ENCODE peak calls at places on chromosomes 16 and 17, in six cellular contexts. N, Y, G, Z, U and W are unnamed samples.

GRCh38 chr17:78727476-78728229 is 54.4 kb downstream of the CYTH1 start:
- DNase-seq in N (no peak), Y (no peak), G (no peak), Z (no peak), U (no peak), W (no peak)

GRCh38 chr16:5639531-5639930 is 541.9 kb upstream of the EEF2KMT start:
- DNase-seq in N (no peak), Y (no peak), G (no peak), Z (no peak), U (no peak), W (no peak)

GRCh38 chr17:77907497-77908120 is 50.9 kb upstream of the TNRC6C start:
- DNase-seq in N (no peak), Y (no peak), G (no peak), Z (no peak), U (no peak), W (no peak)

GRCh38 chr16:51755039-51755501 is 604.0 kb upstream of the SALL1 start:
- DNase-seq in N (no peak), Y (no peak), G (no peak), Z (peak; percentile 62), U (no peak), W (no peak)

GRCh38 chr16:78606572-78606971 is 507.1 kb downstream of the WWOX start:
- DNase-seq in N (no peak), Y (no peak), G (no peak), Z (no peak), U (no peak), W (no peak)

GRCh38 chr16:73196670-73197069 is 148.7 kb upstream of the ZFHX3 start:
- DNase-seq in N (peak; percentile 73), Y (peak; percentile 82), G (no peak), Z (peak; percentile 88), U (peak; percentile 73), W (peak; percentile 3)

GRCh38 chr17:36722121-36722902 is 120.9 kb downstream of the MRM1 start:
- DNase-seq in N (peak; percentile 74), Y (peak; percentile 67), G (peak; percentile 70), Z (peak; percentile 51), U (peak; percentile 31), W (peak; percentile 82)

GRCh38 chr17:39576187-39576586 is 31.5 kb downstream of the NEUROD2 start:
- DNase-seq in N (no peak), Y (no peak), G (no peak), Z (peak; percentile 56), U (no peak), W (no peak)

GRCh38 chr16:58085584-58086251 is 43.5 kb downstream of the CFAP20 start:
- DNase-seq in N (no peak), Y (no peak), G (no peak), Z (no peak), U (no peak), W (no peak)

GRCh38 chr17:61294777-61295176 is 104.9 kb upstream of the TBX2 start:
- DNase-seq in N (no peak), Y (no peak), G (no peak), Z (peak; percentile 94), U (no peak), W (no peak)

GRCh38 chr16:68377667-68378420 is 67.0 kb downstream of the PRMT7 start:
- DNase-seq in N (peak; percentile 41), Y (no peak), G (peak; percentile 6), Z (no peak), U (no peak), W (no peak)

GRCh38 chr17:16872836-16873653 is 98.9 kb downstream of the TNFRSF13B start:
- DNase-seq in N (no peak), Y (peak; percentile 56), G (no peak), Z (peak; percentile 61), U (no peak), W (no peak)

GRCh38 chr16:24820522-24820921 is 25.2 kb upstream of the SLC5A11 start:
- DNase-seq in N (no peak), Y (no peak), G (no peak), Z (no peak), U (no peak), W (no peak)

GRCh38 chr17:34237458-34237857 is 17.6 kb upstream of the CCL2 start:
- DNase-seq in N (no peak), Y (no peak), G (no peak), Z (no peak), U (no peak), W (no peak)

GRCh38 chr16:72788269-72788809 is 259.6 kb downstream of the ZFHX3 start:
- DNase-seq in N (peak; percentile 49), Y (no peak), G (no peak), Z (no peak), U (no peak), W (no peak)

GRCh38 chr17:40903129-40903847 is 18.2 kb upstream of the KRT20 start:
- DNase-seq in N (no peak), Y (no peak), G (no peak), Z (no peak), U (no peak), W (no peak)

GRCh38 chr17:39950871-39951348 is 11.9 kb upstream of the GSDMA start:
- DNase-seq in N (no peak), Y (no peak), G (no peak), Z (no peak), U (peak; percentile 46), W (no peak)

GRCh38 chr17:231966-232807 is 50.7 kb upstream of the DOC2B start:
- DNase-seq in N (no peak), Y (no peak), G (no peak), Z (no peak), U (peak; percentile 76), W (no peak)

GRCh38 chr17:78903101-78903779 is at the start of gene CEP295NL:
- DNase-seq in N (no peak), Y (no peak), G (no peak), Z (peak; percentile 85), U (peak; percentile 83), W (no peak)

GRCh38 chr16:58462089-58462488 is 37.9 kb upstream of the NDRG4 start:
- DNase-seq in N (no peak), Y (no peak), G (no peak), Z (no peak), U (no peak), W (no peak)

GRCh38 chr17:63282455-63282854 is 163.7 kb downstream of the CYB561 start:
- DNase-seq in N (no peak), Y (no peak), G (no peak), Z (no peak), U (no peak), W (no peak)

GRCh38 chr16:88363239-88363891 is 19.4 kb upstream of the ZNF469 start:
- DNase-seq in N (no peak), Y (no peak), G (no peak), Z (no peak), U (no peak), W (no peak)

GRCh38 chr17:78130439-78131101 is at the start of gene TMC8:
- DNase-seq in N (no peak), Y (peak; percentile 75), G (peak; percentile 89), Z (peak; percentile 57), U (peak; percentile 53), W (peak; percentile 76)

GRCh38 chr17:27340990-27341595 is 47.2 kb downstream of the WSB1 start:
- DNase-seq in N (no peak), Y (no peak), G (no peak), Z (no peak), U (peak; percentile 16), W (no peak)

GRCh38 chr16:49440156-49441065 is 66.8 kb downstream of the C16orf78 start:
- DNase-seq in N (no peak), Y (no peak), G (no peak), Z (peak; percentile 32), U (no peak), W (no peak)

GRCh38 chr17:43543300-43543699 is 2.8 kb downstream of the ETV4 start:
- DNase-seq in N (no peak), Y (no peak), G (no peak), Z (no peak), U (no peak), W (no peak)
- H3K4me3 ChIP-seq in N (no peak overlapping the region), Y (no peak overlapping the region), G (no peak overlapping the region), Z (no peak overlapping the region), U (no peak overlapping the region), W (no peak overlapping the region)

DNA sequence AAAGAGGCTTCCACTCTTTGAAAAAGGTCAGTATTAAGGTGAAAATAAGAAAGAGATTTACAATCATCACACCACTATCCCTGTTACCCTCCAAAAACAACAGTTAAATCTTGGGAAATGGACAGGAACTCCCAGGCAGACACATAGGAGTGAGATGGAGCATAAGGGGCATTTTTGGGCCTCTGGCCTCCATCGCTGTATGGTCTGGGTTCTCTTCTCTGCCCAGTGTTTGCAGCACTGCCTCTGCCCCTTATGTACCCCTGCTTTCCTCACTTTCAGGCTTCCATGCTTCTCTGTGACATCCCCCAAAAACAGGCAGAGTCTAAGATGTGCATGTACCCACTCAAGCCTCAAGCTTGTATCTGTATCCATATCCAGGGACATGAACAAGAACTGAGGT is 630 bp upstream of the HOXB2 start:
- DNase-seq in N (no peak), Y (no peak), G (no peak), Z (no peak), U (no peak), W (no peak)
- H3K4me1 ChIP-seq in N (peaks cover 24% of the 10 kb centered on the region), Y (peaks cover 16% of the 10 kb centered on the region), G (no peaks in the 10 kb centered on the region), Z (peaks cover 6% of the 10 kb centered on the region), U (peaks cover 39% of the 10 kb centered on the region), W (peaks cover 55% of the 10 kb centered on the region)

GRCh38 chr17:18258356-18259038 is at the start of gene FLII:
- DNase-seq in N (peak; percentile 74), Y (peak; percentile 59), G (peak; percentile 55), Z (peak; percentile 72), U (peak; percentile 45), W (peak; percentile 54)

GRCh38 chr17:18261146-18261515 is 669 bp downstream of the MIEF2 start:
- DNase-seq in N (peak; percentile 88), Y (peak; percentile 96), G (no peak), Z (peak; percentile 67), U (peak; percentile 93), W (no peak)

GRCh38 chr17:18260332-18261145 is at the start of gene MIEF2:
- DNase-seq in N (peak; percentile 98), Y (peak; percentile 97), G (peak; percentile 91), Z (peak; percentile 99), U (peak; percentile 97), W (peak; percentile 93)

GRCh38 chr17:18261659-18262058 is 1.2 kb downstream of the MIEF2 start:
- DNase-seq in N (no peak), Y (no peak), G (no peak), Z (no peak), U (no peak), W (no peak)

DNA sequence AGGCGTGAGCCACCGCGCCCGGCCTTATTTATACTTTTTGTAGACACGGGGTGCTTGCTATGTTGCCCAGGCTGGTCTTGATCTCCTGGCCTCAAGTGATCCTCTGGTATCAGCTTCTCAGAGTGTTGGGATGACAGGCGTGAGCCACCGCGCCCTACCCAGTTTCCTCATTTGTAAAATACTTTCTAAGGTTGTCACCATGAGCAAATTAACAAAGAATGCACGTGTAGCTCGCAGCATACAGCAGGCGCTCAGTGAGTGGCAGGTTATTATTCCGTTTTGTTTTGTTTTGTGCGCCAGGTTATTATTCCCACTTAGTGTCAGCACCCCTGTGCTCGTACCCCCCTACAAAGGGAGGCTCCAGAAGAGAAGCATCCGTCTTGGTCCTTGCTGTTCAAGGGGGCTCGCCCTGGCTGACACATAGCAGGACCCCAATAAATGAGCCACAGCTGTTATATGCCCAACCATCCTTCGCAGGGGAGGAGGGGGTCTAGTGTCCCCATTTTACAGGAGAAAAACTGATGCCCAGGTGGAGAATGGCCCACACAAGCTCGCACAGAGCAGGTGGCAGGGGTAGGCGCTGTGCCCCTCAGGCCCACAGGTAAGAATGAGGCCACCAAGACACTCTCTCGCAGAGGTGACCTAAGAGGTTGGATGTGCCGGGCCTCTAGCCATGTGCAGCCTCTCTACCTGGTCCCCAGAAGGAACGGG is 686 bp upstream of the MIEF2 start:
- DNase-seq in N (peak; percentile 41), Y (no peak), G (no peak), Z (peak; percentile 78), U (no peak), W (no peak)
- H3K4me3 ChIP-seq in N (peak overlapping the region; percentile 97), Y (peak overlapping the region; percentile 60), G (peak overlapping the region; percentile 84), Z (no peak overlapping the region), U (no peak overlapping the region), W (peak overlapping the region; percentile 64)

GRCh38 chr17:29168079-29168758 is 12.0 kb downstream of the MYO18A start:
- DNase-seq in N (no peak), Y (no peak), G (no peak), Z (no peak), U (no peak), W (no peak)
- H3K4me1 ChIP-seq in N (peaks cover 22% of the 10 kb centered on the region), Y (peaks cover 8% of the 10 kb centered on the region), G (no peaks in the 10 kb centered on the region), Z (no peaks in the 10 kb centered on the region), U (peaks cover 28% of the 10 kb centered on the region), W (no peaks in the 10 kb centered on the region)